ENCODE peak calls at places on chromosomes 3 and 15, in five cellular contexts. One of them, this sample, is unnamed.

GRCh38 chr3:174986685-174987084 is 127.6 kb downstream of the NAALADL2 start:
- DNase-seq in left lung: no peak
- DNase-seq in right lobe of liver: no peak
- DNase-seq in testis: no peak
- DNase-seq in cardiac muscle cell: no peak
- DNase-seq in this sample: no peak

GRCh38 chr3:19216669-19217337 is 68.5 kb downstream of the KCNH8 start:
- DNase-seq in left lung: no peak
- DNase-seq in right lobe of liver: peak; percentile 76
- DNase-seq in testis: no peak
- DNase-seq in cardiac muscle cell: no peak
- DNase-seq in this sample: no peak

GRCh38 chr3:121998030-121998580 is 23.9 kb downstream of the ILDR1 start:
- DNase-seq in left lung: peak; percentile 42
- DNase-seq in right lobe of liver: no peak
- DNase-seq in testis: no peak
- DNase-seq in cardiac muscle cell: no peak
- DNase-seq in this sample: no peak

GRCh38 chr15:29727871-29728270 is 94.4 kb downstream of the TJP1 start:
- DNase-seq in left lung: no peak
- DNase-seq in right lobe of liver: no peak
- DNase-seq in testis: no peak
- DNase-seq in cardiac muscle cell: no peak
- DNase-seq in this sample: no peak

GRCh38 chr15:89774492-89774891 is 1.6 kb upstream of the MESP2 start:
- DNase-seq in left lung: no peak
- DNase-seq in right lobe of liver: no peak
- DNase-seq in testis: no peak
- DNase-seq in cardiac muscle cell: no peak
- DNase-seq in this sample: no peak

GRCh38 chr15:60745469-60745971 is 266.6 kb upstream of the ICE2 start:
- DNase-seq in left lung: no peak
- DNase-seq in right lobe of liver: no peak
- DNase-seq in testis: peak; percentile 60
- DNase-seq in cardiac muscle cell: no peak
- DNase-seq in this sample: no peak

GRCh38 chr3:113271189-113271588 is 59.8 kb downstream of the BOC start:
- DNase-seq in left lung: no peak
- DNase-seq in right lobe of liver: peak; percentile 44
- DNase-seq in testis: no peak
- DNase-seq in cardiac muscle cell: no peak
- DNase-seq in this sample: no peak

GRCh38 chr3:160200328-160200727 is 24.9 kb upstream of the C3orf80 start:
- DNase-seq in left lung: no peak
- DNase-seq in right lobe of liver: no peak
- DNase-seq in testis: no peak
- DNase-seq in cardiac muscle cell: no peak
- DNase-seq in this sample: no peak

GRCh38 chr15:31141792-31142191 is 40.3 kb upstream of the TRPM1 start:
- DNase-seq in left lung: no peak
- DNase-seq in right lobe of liver: no peak
- DNase-seq in testis: no peak
- DNase-seq in cardiac muscle cell: no peak
- DNase-seq in this sample: no peak

GRCh38 chr3:153901991-153902390 is 219.2 kb upstream of the ARHGEF26 start:
- DNase-seq in left lung: no peak
- DNase-seq in right lobe of liver: no peak
- DNase-seq in testis: no peak
- DNase-seq in cardiac muscle cell: no peak
- DNase-seq in this sample: no peak

GRCh38 chr3:50100956-50101845 is 12.5 kb downstream of the RBM5 start:
- DNase-seq in left lung: no peak
- DNase-seq in right lobe of liver: no peak
- DNase-seq in testis: no peak
- DNase-seq in cardiac muscle cell: peak; percentile 67
- DNase-seq in this sample: no peak

GRCh38 chr15:73986055-73986775 is 5.9 kb downstream of the STOML1 start:
- DNase-seq in left lung: no peak
- DNase-seq in right lobe of liver: no peak
- DNase-seq in testis: no peak
- DNase-seq in cardiac muscle cell: no peak
- DNase-seq in this sample: no peak

GRCh38 chr15:78069052-78069414 is 8.5 kb downstream of the TBC1D2B start:
- DNase-seq in left lung: no peak
- DNase-seq in right lobe of liver: no peak
- DNase-seq in testis: no peak
- DNase-seq in cardiac muscle cell: no peak
- DNase-seq in this sample: no peak

GRCh38 chr3:190088890-190089289 is 31.8 kb downstream of the P3H2 start:
- DNase-seq in left lung: no peak
- DNase-seq in right lobe of liver: no peak
- DNase-seq in testis: no peak
- DNase-seq in cardiac muscle cell: no peak
- DNase-seq in this sample: no peak

GRCh38 chr3:191139771-191140170 is 59.3 kb upstream of the OSTN start:
- DNase-seq in left lung: no peak
- DNase-seq in right lobe of liver: no peak
- DNase-seq in testis: no peak
- DNase-seq in cardiac muscle cell: no peak
- DNase-seq in this sample: no peak

GRCh38 chr3:108489776-108490175 is 20.6 kb downstream of the MYH15 start:
- DNase-seq in left lung: no peak
- DNase-seq in right lobe of liver: no peak
- DNase-seq in testis: peak; percentile 41
- DNase-seq in cardiac muscle cell: peak; percentile 57
- DNase-seq in this sample: no peak

GRCh38 chr15:52118969-52119749 is 6.6 kb upstream of the BCL2L10 start:
- DNase-seq in left lung: no peak
- DNase-seq in right lobe of liver: no peak
- DNase-seq in testis: no peak
- DNase-seq in cardiac muscle cell: no peak
- DNase-seq in this sample: no peak

GRCh38 chr15:91965501-91966180 is 112.1 kb downstream of the SLCO3A1 start:
- DNase-seq in left lung: no peak
- DNase-seq in right lobe of liver: no peak
- DNase-seq in testis: no peak
- DNase-seq in cardiac muscle cell: no peak
- DNase-seq in this sample: no peak

GRCh38 chr3:196650740-196651311 is 11.3 kb downstream of the NRROS start:
- DNase-seq in left lung: peak; percentile 69
- DNase-seq in right lobe of liver: no peak
- DNase-seq in testis: peak; percentile 51
- DNase-seq in cardiac muscle cell: no peak
- DNase-seq in this sample: no peak

GRCh38 chr3:98188553-98188952 is 22.1 kb downstream of the OR5H15 start:
- DNase-seq in left lung: no peak
- DNase-seq in right lobe of liver: no peak
- DNase-seq in testis: no peak
- DNase-seq in cardiac muscle cell: peak; percentile 1
- DNase-seq in this sample: no peak

GRCh38 chr3:181292984-181293383 is 303.4 kb upstream of the DNAJC19 start:
- DNase-seq in left lung: no peak
- DNase-seq in right lobe of liver: no peak
- DNase-seq in testis: no peak
- DNase-seq in cardiac muscle cell: no peak
- DNase-seq in this sample: no peak

GRCh38 chr3:53235545-53235944 is 20.3 kb downstream of the TKT start:
- DNase-seq in left lung: no peak
- DNase-seq in right lobe of liver: no peak
- DNase-seq in testis: no peak
- DNase-seq in cardiac muscle cell: no peak
- DNase-seq in this sample: no peak

GRCh38 chr3:133487920-133488540 is 85.5 kb upstream of the CDV3 start:
- DNase-seq in left lung: no peak
- DNase-seq in right lobe of liver: no peak
- DNase-seq in testis: peak; percentile 25
- DNase-seq in cardiac muscle cell: no peak
- DNase-seq in this sample: no peak

GRCh38 chr3:107604057-107604802 is 81.5 kb downstream of the BBX start:
- DNase-seq in left lung: no peak
- DNase-seq in right lobe of liver: no peak
- DNase-seq in testis: no peak
- DNase-seq in cardiac muscle cell: no peak
- DNase-seq in this sample: no peak

GRCh38 chr3:65603631-65604030 is 435.1 kb downstream of the MAGI1 start:
- DNase-seq in left lung: no peak
- DNase-seq in right lobe of liver: no peak
- DNase-seq in testis: no peak
- DNase-seq in cardiac muscle cell: no peak
- DNase-seq in this sample: no peak

GRCh38 chr3:150410311-150411105 is 2.4 kb downstream of the TSC22D2 start:
- DNase-seq in left lung: peak; percentile 52
- DNase-seq in right lobe of liver: peak; percentile 77
- DNase-seq in testis: peak; percentile 56
- DNase-seq in cardiac muscle cell: peak; percentile 40
- DNase-seq in this sample: peak; percentile 1

GRCh38 chr3:99938270-99938955 is 120.8 kb downstream of the CMSS1 start:
- DNase-seq in left lung: no peak
- DNase-seq in right lobe of liver: no peak
- DNase-seq in testis: no peak
- DNase-seq in cardiac muscle cell: no peak
- DNase-seq in this sample: no peak

GRCh38 chr3:102394517-102394916 is 40.3 kb upstream of the ZPLD1 start:
- DNase-seq in left lung: no peak
- DNase-seq in right lobe of liver: no peak
- DNase-seq in testis: no peak
- DNase-seq in cardiac muscle cell: no peak
- DNase-seq in this sample: no peak

GRCh38 chr3:15217841-15218267 is 11.8 kb downstream of the CAPN7 start:
- DNase-seq in left lung: no peak
- DNase-seq in right lobe of liver: no peak
- DNase-seq in testis: no peak
- DNase-seq in cardiac muscle cell: peak; percentile 67
- DNase-seq in this sample: no peak

GRCh38 chr3:9014189-9014588 is 50.9 kb upstream of the RAD18 start:
- DNase-seq in left lung: no peak
- DNase-seq in right lobe of liver: no peak
- DNase-seq in testis: no peak
- DNase-seq in cardiac muscle cell: no peak
- DNase-seq in this sample: no peak

GRCh38 chr3:168249048-168249538 is 153.4 kb upstream of the GOLIM4 start:
- DNase-seq in left lung: no peak
- DNase-seq in right lobe of liver: no peak
- DNase-seq in testis: peak; percentile 17
- DNase-seq in cardiac muscle cell: no peak
- DNase-seq in this sample: no peak

GRCh38 chr15:20349774-20350498 is 191.7 kb downstream of the GOLGA6L6 start:
- DNase-seq in left lung: no peak
- DNase-seq in right lobe of liver: no peak
- DNase-seq in testis: no peak
- DNase-seq in cardiac muscle cell: no peak
- DNase-seq in this sample: no peak
- H3K9me3 ChIP-seq in left lung: no peaks in the 10 kb centered on the region
- H3K9me3 ChIP-seq in right lobe of liver: no peaks in the 10 kb centered on the region
- H3K9me3 ChIP-seq in testis: no peaks in the 10 kb centered on the region
- H3K9me3 ChIP-seq in cardiac muscle cell: peaks cover 50% of the 10 kb centered on the region
- H3K9me3 ChIP-seq in this sample: no peaks in the 10 kb centered on the region

GRCh38 chr15:98835889-98836288 is 171.7 kb downstream of the PGPEP1L start:
- DNase-seq in left lung: no peak
- DNase-seq in right lobe of liver: no peak
- DNase-seq in testis: no peak
- DNase-seq in cardiac muscle cell: no peak
- DNase-seq in this sample: no peak

GRCh38 chr15:98826658-98827057 is 178.3 kb downstream of the IGF1R start:
- DNase-seq in left lung: no peak
- DNase-seq in right lobe of liver: no peak
- DNase-seq in testis: no peak
- DNase-seq in cardiac muscle cell: no peak
- DNase-seq in this sample: no peak

GRCh38 chr15:98824595-98824994 is 176.3 kb downstream of the IGF1R start:
- DNase-seq in left lung: no peak
- DNase-seq in right lobe of liver: no peak
- DNase-seq in testis: no peak
- DNase-seq in cardiac muscle cell: no peak
- DNase-seq in this sample: no peak

GRCh38 chr15:98834976-98835375 is 172.6 kb downstream of the PGPEP1L start:
- DNase-seq in left lung: no peak
- DNase-seq in right lobe of liver: no peak
- DNase-seq in testis: no peak
- DNase-seq in cardiac muscle cell: no peak
- DNase-seq in this sample: no peak

GRCh38 chr15:98830034-98830634 is 177.5 kb downstream of the PGPEP1L start:
- DNase-seq in left lung: no peak
- DNase-seq in right lobe of liver: no peak
- DNase-seq in testis: no peak
- DNase-seq in cardiac muscle cell: no peak
- DNase-seq in this sample: no peak
- H3K9me3 ChIP-seq in left lung: no peaks in the 10 kb centered on the region
- H3K9me3 ChIP-seq in right lobe of liver: peaks cover 8% of the 10 kb centered on the region
- H3K9me3 ChIP-seq in testis: no peaks in the 10 kb centered on the region
- H3K9me3 ChIP-seq in cardiac muscle cell: peaks cover 2% of the 10 kb centered on the region
- H3K9me3 ChIP-seq in this sample: peaks cover 20% of the 10 kb centered on the region

DNA sequence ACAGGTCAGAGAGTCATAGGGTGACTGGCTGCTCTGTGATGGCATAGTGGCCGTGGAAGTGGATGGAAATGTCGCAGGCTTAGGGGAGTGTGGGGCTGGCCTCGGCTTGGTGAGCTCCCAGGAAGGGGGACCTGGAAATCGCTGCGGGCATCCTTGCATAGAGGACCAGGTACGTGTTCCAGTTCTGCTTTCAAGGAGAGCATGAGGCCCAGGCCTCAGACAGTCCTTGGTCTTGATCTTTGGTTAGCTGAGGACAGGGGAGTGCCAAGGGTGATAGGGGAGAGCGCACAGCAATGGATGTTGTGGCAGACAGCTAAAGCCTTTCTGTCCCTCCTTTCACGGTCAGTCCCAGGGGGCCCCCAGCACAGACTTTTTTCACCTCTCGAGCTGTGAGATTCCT is 110.5 kb downstream of the SNRPN start:
- DNase-seq in left lung: no peak
- DNase-seq in right lobe of liver: peak; percentile 17
- DNase-seq in testis: no peak
- DNase-seq in cardiac muscle cell: no peak
- DNase-seq in this sample: no peak
- H3K9me3 ChIP-seq in left lung: peaks cover 19% of the 10 kb centered on the region
- H3K9me3 ChIP-seq in right lobe of liver: peaks cover 33% of the 10 kb centered on the region
- H3K9me3 ChIP-seq in testis: no peaks in the 10 kb centered on the region
- H3K9me3 ChIP-seq in cardiac muscle cell: peaks cover 24% of the 10 kb centered on the region
- H3K9me3 ChIP-seq in this sample: peaks cover 89% of the 10 kb centered on the region

GRCh38 chr15:23514492-23514891 is 51.0 kb upstream of the MKRN3 start:
- DNase-seq in left lung: no peak
- DNase-seq in right lobe of liver: no peak
- DNase-seq in testis: no peak
- DNase-seq in cardiac muscle cell: no peak
- DNase-seq in this sample: no peak

GRCh38 chr15:23518104-23518503 is 47.4 kb upstream of the MKRN3 start:
- DNase-seq in left lung: no peak
- DNase-seq in right lobe of liver: no peak
- DNase-seq in testis: no peak
- DNase-seq in cardiac muscle cell: no peak
- DNase-seq in this sample: no peak

DNA sequence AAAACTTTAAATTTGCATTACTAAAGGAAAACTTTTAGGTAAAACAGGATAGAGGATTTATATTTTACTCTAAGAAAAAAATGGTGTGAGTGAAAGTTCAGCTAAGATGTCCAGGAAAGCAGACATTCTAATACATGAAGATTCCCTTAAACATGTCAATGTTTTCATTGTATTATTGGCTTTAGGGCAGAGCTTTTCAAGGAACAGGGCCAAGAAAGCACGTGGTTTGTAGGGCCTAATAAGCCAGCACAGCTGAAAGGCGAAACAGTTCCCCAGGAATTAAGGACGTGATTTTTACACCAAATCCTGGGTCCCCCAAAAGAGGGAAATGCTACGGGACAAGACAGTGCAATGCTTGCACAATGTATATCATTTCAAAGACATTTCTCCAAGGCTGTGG is 48.6 kb upstream of the MKRN3 start:
- DNase-seq in left lung: no peak
- DNase-seq in right lobe of liver: no peak
- DNase-seq in testis: no peak
- DNase-seq in cardiac muscle cell: no peak
- DNase-seq in this sample: no peak
- H3K9me3 ChIP-seq in left lung: no peaks in the 10 kb centered on the region
- H3K9me3 ChIP-seq in right lobe of liver: no peaks in the 10 kb centered on the region
- H3K9me3 ChIP-seq in testis: no peaks in the 10 kb centered on the region
- H3K9me3 ChIP-seq in cardiac muscle cell: no peaks in the 10 kb centered on the region
- H3K9me3 ChIP-seq in this sample: no peaks in the 10 kb centered on the region